ENCODE peak calls at places on chromosomes 7 and 10, in five cellular contexts. One of them, this sample, is unnamed.
A peak's percentile ranks its signal among the peaks of the same experiment; 100 is the strongest.

GRCh38 chr10:133390597-133391248 is 3.2 kb upstream of the MTG1 start:
- DNase-seq in HepG2: no peak
- DNase-seq in spleen: no peak
- DNase-seq in sigmoid colon: peak; percentile 41
- DNase-seq in esophagus muscularis mucosa: no peak
- DNase-seq in this sample: no peak

GRCh38 chr7:4626318-4626845 is 55.7 kb upstream of the FOXK1 start:
- DNase-seq in HepG2: no peak
- DNase-seq in spleen: no peak
- DNase-seq in sigmoid colon: no peak
- DNase-seq in esophagus muscularis mucosa: no peak
- DNase-seq in this sample: no peak

GRCh38 chr7:39758234-39758970 is 135.0 kb downstream of the RALA start:
- DNase-seq in HepG2: no peak
- DNase-seq in spleen: no peak
- DNase-seq in sigmoid colon: no peak
- DNase-seq in esophagus muscularis mucosa: no peak
- DNase-seq in this sample: no peak

GRCh38 chr7:21276471-21277035 is 151.3 kb upstream of the SP4 start:
- DNase-seq in HepG2: no peak
- DNase-seq in spleen: no peak
- DNase-seq in sigmoid colon: no peak
- DNase-seq in esophagus muscularis mucosa: no peak
- DNase-seq in this sample: no peak

GRCh38 chr7:113763226-113763625 is 155.6 kb downstream of the PPP1R3A start:
- DNase-seq in HepG2: no peak
- DNase-seq in spleen: no peak
- DNase-seq in sigmoid colon: no peak
- DNase-seq in esophagus muscularis mucosa: no peak
- DNase-seq in this sample: no peak

GRCh38 chr7:51043461-51043860 is 260.8 kb upstream of the GRB10 start:
- DNase-seq in HepG2: no peak
- DNase-seq in spleen: no peak
- DNase-seq in sigmoid colon: no peak
- DNase-seq in esophagus muscularis mucosa: no peak
- DNase-seq in this sample: no peak

GRCh38 chr10:48363617-48364355 is 57.3 kb downstream of the MAPK8 start:
- DNase-seq in HepG2: peak; percentile 70
- DNase-seq in spleen: no peak
- DNase-seq in sigmoid colon: no peak
- DNase-seq in esophagus muscularis mucosa: no peak
- DNase-seq in this sample: no peak

GRCh38 chr7:101622609-101623178 is 6.4 kb downstream of the MYL10 start:
- DNase-seq in HepG2: no peak
- DNase-seq in spleen: peak; percentile 54
- DNase-seq in sigmoid colon: no peak
- DNase-seq in esophagus muscularis mucosa: no peak
- DNase-seq in this sample: no peak

GRCh38 chr10:11631890-11632587 is 20.6 kb upstream of the USP6NL start:
- DNase-seq in HepG2: no peak
- DNase-seq in spleen: peak; percentile 66
- DNase-seq in sigmoid colon: no peak
- DNase-seq in esophagus muscularis mucosa: no peak
- DNase-seq in this sample: no peak

GRCh38 chr10:128976886-128977285 is 490.2 kb upstream of the MGMT start:
- DNase-seq in HepG2: no peak
- DNase-seq in spleen: peak; percentile 54
- DNase-seq in sigmoid colon: no peak
- DNase-seq in esophagus muscularis mucosa: no peak
- DNase-seq in this sample: no peak

GRCh38 chr10:126468876-126469643 is 80.8 kb upstream of the ADAM12 start:
- DNase-seq in HepG2: no peak
- DNase-seq in spleen: no peak
- DNase-seq in sigmoid colon: no peak
- DNase-seq in esophagus muscularis mucosa: no peak
- DNase-seq in this sample: no peak

GRCh38 chr10:75922435-75922834 is 491.0 kb downstream of the LRMDA start:
- DNase-seq in HepG2: peak; percentile 10
- DNase-seq in spleen: no peak
- DNase-seq in sigmoid colon: no peak
- DNase-seq in esophagus muscularis mucosa: no peak
- DNase-seq in this sample: no peak

GRCh38 chr7:471866-472639 is 47.6 kb downstream of the PDGFA start:
- DNase-seq in HepG2: peak; percentile 91
- DNase-seq in spleen: peak; percentile 80
- DNase-seq in sigmoid colon: peak; percentile 82
- DNase-seq in esophagus muscularis mucosa: no peak
- DNase-seq in this sample: no peak

GRCh38 chr7:23529262-23529859 is 2.4 kb downstream of the TRA2A start:
- DNase-seq in HepG2: no peak
- DNase-seq in spleen: no peak
- DNase-seq in sigmoid colon: no peak
- DNase-seq in esophagus muscularis mucosa: peak; percentile 83
- DNase-seq in this sample: no peak
- H3K27ac ChIP-seq in HepG2: peak overlapping the region; percentile 95
- H3K27ac ChIP-seq in spleen: no peak overlapping the region
- H3K27ac ChIP-seq in sigmoid colon: no peak overlapping the region
- H3K27ac ChIP-seq in esophagus muscularis mucosa: peak overlapping the region; percentile 98
- H3K27ac ChIP-seq in this sample: no peak overlapping the region

GRCh38 chr7:44044315-44045225 is at the start of gene DBNL:
- DNase-seq in HepG2: peak; percentile 79
- DNase-seq in spleen: peak; percentile 100
- DNase-seq in sigmoid colon: peak; percentile 96
- DNase-seq in esophagus muscularis mucosa: peak; percentile 98
- DNase-seq in this sample: no peak
- TF ChIP-seq POLR2A in HepG2: peak; percentile 71
- TF ChIP-seq POLR2A in spleen: peak; percentile 58
- TF ChIP-seq POLR2A in sigmoid colon: peak; percentile 89
- TF ChIP-seq POLR2A in esophagus muscularis mucosa: peak; percentile 55
- TF ChIP-seq POLR2A in this sample: no peak

GRCh38 chr10:102780246-102780645 is 36.5 kb downstream of the WBP1L start:
- DNase-seq in HepG2: no peak
- DNase-seq in spleen: no peak
- DNase-seq in sigmoid colon: no peak
- DNase-seq in esophagus muscularis mucosa: no peak
- DNase-seq in this sample: no peak

GRCh38 chr10:102783541-102783930 is 39.8 kb downstream of the WBP1L start:
- DNase-seq in HepG2: no peak
- DNase-seq in spleen: no peak
- DNase-seq in sigmoid colon: no peak
- DNase-seq in esophagus muscularis mucosa: no peak
- DNase-seq in this sample: no peak

GRCh38 chr10:102781089-102781920 is 37.6 kb downstream of the WBP1L start:
- DNase-seq in HepG2: no peak
- DNase-seq in spleen: no peak
- DNase-seq in sigmoid colon: no peak
- DNase-seq in esophagus muscularis mucosa: no peak
- DNase-seq in this sample: no peak

GRCh38 chr10:102782698-102783540 is 39.2 kb downstream of the WBP1L start:
- DNase-seq in HepG2: no peak
- DNase-seq in spleen: no peak
- DNase-seq in sigmoid colon: peak; percentile 95
- DNase-seq in esophagus muscularis mucosa: peak; percentile 95
- DNase-seq in this sample: no peak

GRCh38 chr10:102781921-102782542 is 38.3 kb downstream of the WBP1L start:
- DNase-seq in HepG2: no peak
- DNase-seq in spleen: no peak
- DNase-seq in sigmoid colon: no peak
- DNase-seq in esophagus muscularis mucosa: no peak
- DNase-seq in this sample: no peak
- TF ChIP-seq POLR2AphosphoS5 in HepG2: no peak
- TF ChIP-seq POLR2AphosphoS5 in spleen: no peak
- TF ChIP-seq POLR2AphosphoS5 in sigmoid colon: peak; percentile 34
- TF ChIP-seq POLR2AphosphoS5 in esophagus muscularis mucosa: no peak
- TF ChIP-seq POLR2AphosphoS5 in this sample: no peak

GRCh38 chr7:120990468-120991118 is 2.1 kb downstream of the CPED1 start:
- DNase-seq in HepG2: no peak
- DNase-seq in spleen: no peak
- DNase-seq in sigmoid colon: no peak
- DNase-seq in esophagus muscularis mucosa: no peak
- DNase-seq in this sample: no peak

GRCh38 chr7:120991133-120991532 is 2.6 kb downstream of the CPED1 start:
- DNase-seq in HepG2: no peak
- DNase-seq in spleen: no peak
- DNase-seq in sigmoid colon: no peak
- DNase-seq in esophagus muscularis mucosa: no peak
- DNase-seq in this sample: no peak

GRCh38 chr7:120987683-120988590 is 574 bp upstream of the CPED1 start:
- DNase-seq in HepG2: peak; percentile 73
- DNase-seq in spleen: peak; percentile 94
- DNase-seq in sigmoid colon: peak; percentile 96
- DNase-seq in esophagus muscularis mucosa: peak; percentile 96
- DNase-seq in this sample: no peak

GRCh38 chr7:120988591-120989299 is at the start of gene CPED1:
- DNase-seq in HepG2: peak; percentile 20
- DNase-seq in spleen: peak; percentile 92
- DNase-seq in sigmoid colon: peak; percentile 91
- DNase-seq in esophagus muscularis mucosa: no peak
- DNase-seq in this sample: no peak

GRCh38 chr7:120989571-120990220 is 1.2 kb downstream of the CPED1 start:
- DNase-seq in HepG2: no peak
- DNase-seq in spleen: peak; percentile 67
- DNase-seq in sigmoid colon: peak; percentile 70
- DNase-seq in esophagus muscularis mucosa: no peak
- DNase-seq in this sample: no peak
- H3K27ac ChIP-seq in HepG2: no peak overlapping the region
- H3K27ac ChIP-seq in spleen: peak overlapping the region; percentile 83
- H3K27ac ChIP-seq in sigmoid colon: peak overlapping the region; percentile 88
- H3K27ac ChIP-seq in esophagus muscularis mucosa: peak overlapping the region; percentile 86
- H3K27ac ChIP-seq in this sample: peak overlapping the region; percentile 94

GRCh38 chr7:3436746-3437145 is 135.7 kb downstream of the SDK1 start:
- DNase-seq in HepG2: no peak
- DNase-seq in spleen: no peak
- DNase-seq in sigmoid colon: no peak
- DNase-seq in esophagus muscularis mucosa: no peak
- DNase-seq in this sample: no peak
- TF ChIP-seq POLR2A in HepG2: no peak
- TF ChIP-seq POLR2A in spleen: no peak
- TF ChIP-seq POLR2A in sigmoid colon: no peak
- TF ChIP-seq POLR2A in esophagus muscularis mucosa: no peak
- TF ChIP-seq POLR2A in this sample: no peak